ENCODE peak calls at places on chromosome 2, in six cellular contexts. One of them, this sample, is unnamed.

GRCh38 chr2:196966078-196966477 is 39.6 kb upstream of the PGAP1 start:
- DNase-seq in AG09309: no peak
- DNase-seq in CD8-positive, alpha-beta T cell: no peak
- DNase-seq in brain microvascular endothelial cell: no peak
- DNase-seq in uterus: no peak
- DNase-seq in K562: no peak
- DNase-seq in this sample: no peak

GRCh38 chr2:29974086-29974485 is 52.7 kb upstream of the ALK start:
- DNase-seq in AG09309: no peak
- DNase-seq in CD8-positive, alpha-beta T cell: no peak
- DNase-seq in brain microvascular endothelial cell: no peak
- DNase-seq in uterus: no peak
- DNase-seq in K562: no peak
- DNase-seq in this sample: no peak

GRCh38 chr2:44178950-44179349 is 10.3 kb downstream of the PPM1B start:
- DNase-seq in AG09309: no peak
- DNase-seq in CD8-positive, alpha-beta T cell: no peak
- DNase-seq in brain microvascular endothelial cell: no peak
- DNase-seq in uterus: no peak
- DNase-seq in K562: no peak
- DNase-seq in this sample: no peak

GRCh38 chr2:108412995-108413726 is 35.4 kb downstream of the SULT1C4 start:
- DNase-seq in AG09309: peak
- DNase-seq in CD8-positive, alpha-beta T cell: no peak
- DNase-seq in brain microvascular endothelial cell: peak
- DNase-seq in uterus: no peak
- DNase-seq in K562: no peak
- DNase-seq in this sample: no peak

GRCh38 chr2:65724752-65725151 is 292.4 kb upstream of the SPRED2 start:
- DNase-seq in AG09309: no peak
- DNase-seq in CD8-positive, alpha-beta T cell: no peak
- DNase-seq in brain microvascular endothelial cell: no peak
- DNase-seq in uterus: no peak
- DNase-seq in K562: no peak
- DNase-seq in this sample: no peak

GRCh38 chr2:178088774-178089173 is 16.2 kb upstream of the PDE11A start:
- DNase-seq in AG09309: no peak
- DNase-seq in CD8-positive, alpha-beta T cell: no peak
- DNase-seq in brain microvascular endothelial cell: no peak
- DNase-seq in uterus: no peak
- DNase-seq in K562: no peak
- DNase-seq in this sample: no peak

GRCh38 chr2:207142461-207142860 is 23.3 kb downstream of the KLF7 start:
- DNase-seq in AG09309: no peak
- DNase-seq in CD8-positive, alpha-beta T cell: no peak
- DNase-seq in brain microvascular endothelial cell: no peak
- DNase-seq in uterus: no peak
- DNase-seq in K562: no peak
- DNase-seq in this sample: no peak

GRCh38 chr2:208556954-208557601 is 150.5 kb downstream of the PTH2R start:
- DNase-seq in AG09309: no peak
- DNase-seq in CD8-positive, alpha-beta T cell: no peak
- DNase-seq in brain microvascular endothelial cell: no peak
- DNase-seq in uterus: no peak
- DNase-seq in K562: peak
- DNase-seq in this sample: no peak

GRCh38 chr2:241882090-241882625 is 12.6 kb downstream of the RTP5 start:
- DNase-seq in AG09309: no peak
- DNase-seq in CD8-positive, alpha-beta T cell: peak
- DNase-seq in brain microvascular endothelial cell: no peak
- DNase-seq in uterus: peak
- DNase-seq in K562: peak
- DNase-seq in this sample: peak

GRCh38 chr2:235847576-235847975 is 320.6 kb downstream of the GBX2 start:
- DNase-seq in AG09309: no peak
- DNase-seq in CD8-positive, alpha-beta T cell: no peak
- DNase-seq in brain microvascular endothelial cell: no peak
- DNase-seq in uterus: no peak
- DNase-seq in K562: no peak
- DNase-seq in this sample: no peak

DNA sequence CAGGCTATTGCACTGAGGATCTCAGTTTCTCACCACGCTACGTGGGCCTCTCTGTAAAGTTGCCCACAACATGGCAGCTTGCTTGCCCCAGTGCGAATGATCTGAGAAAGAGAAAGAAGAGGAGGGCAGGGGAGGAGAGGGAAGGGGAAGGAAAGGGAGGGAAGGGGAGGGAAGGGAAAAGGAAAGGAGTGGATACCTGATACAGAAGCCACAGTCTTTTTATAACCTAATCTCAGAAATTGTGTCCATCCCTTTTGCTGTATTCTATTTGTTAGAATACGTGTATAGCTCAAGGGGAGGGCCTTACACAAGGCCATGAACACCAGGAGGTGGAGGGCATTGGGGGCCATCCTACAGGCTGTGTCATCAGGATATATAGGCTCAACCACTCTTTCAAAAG is 78.3 kb upstream of the PPP1CB start:
- DNase-seq in AG09309: no peak
- DNase-seq in CD8-positive, alpha-beta T cell: no peak
- DNase-seq in brain microvascular endothelial cell: no peak
- DNase-seq in uterus: no peak
- DNase-seq in K562: no peak
- DNase-seq in this sample: no peak
- TF ChIP-seq CTCF in AG09309: no peak
- TF ChIP-seq CTCF in CD8-positive, alpha-beta T cell: no peak
- TF ChIP-seq CTCF in brain microvascular endothelial cell: no peak
- TF ChIP-seq CTCF in uterus: no peak
- TF ChIP-seq CTCF in K562: no peak
- TF ChIP-seq CTCF in this sample: no peak

GRCh38 chr2:237081596-237081995 is 4.1 kb upstream of the COPS8 start:
- DNase-seq in AG09309: no peak
- DNase-seq in CD8-positive, alpha-beta T cell: no peak
- DNase-seq in brain microvascular endothelial cell: no peak
- DNase-seq in uterus: no peak
- DNase-seq in K562: no peak
- DNase-seq in this sample: no peak

GRCh38 chr2:237085261-237086221 is at the start of gene COPS8:
- DNase-seq in AG09309: no peak
- DNase-seq in CD8-positive, alpha-beta T cell: peak
- DNase-seq in brain microvascular endothelial cell: peak
- DNase-seq in uterus: peak
- DNase-seq in K562: peak
- DNase-seq in this sample: peak

GRCh38 chr2:237083026-237083425 is 2.7 kb upstream of the COPS8 start:
- DNase-seq in AG09309: no peak
- DNase-seq in CD8-positive, alpha-beta T cell: no peak
- DNase-seq in brain microvascular endothelial cell: no peak
- DNase-seq in uterus: no peak
- DNase-seq in K562: no peak
- DNase-seq in this sample: no peak

DNA sequence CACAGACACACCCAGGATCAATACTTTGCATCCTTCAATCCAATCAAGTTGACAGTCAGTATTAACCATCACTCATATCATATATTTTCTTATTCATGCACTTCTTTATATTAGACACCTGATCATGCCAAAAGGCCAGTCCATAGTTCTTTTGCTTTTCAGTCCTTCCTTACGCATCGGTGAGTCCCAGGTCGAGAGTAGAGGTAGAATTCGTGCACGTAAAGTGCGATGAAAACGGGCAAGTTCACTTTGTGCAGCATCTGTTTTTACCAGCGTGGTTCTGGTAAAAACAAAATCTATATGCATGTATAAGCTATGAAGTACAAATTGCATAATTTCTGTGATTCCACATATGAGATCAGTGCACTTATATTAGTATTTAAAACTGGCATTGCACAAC is 1.2 kb upstream of the COPS8 start:
- DNase-seq in AG09309: no peak
- DNase-seq in CD8-positive, alpha-beta T cell: no peak
- DNase-seq in brain microvascular endothelial cell: no peak
- DNase-seq in uterus: no peak
- DNase-seq in K562: no peak
- DNase-seq in this sample: no peak
- H3K4me3 ChIP-seq in AG09309: no peak
- H3K4me3 ChIP-seq in CD8-positive, alpha-beta T cell: no peak
- H3K4me3 ChIP-seq in brain microvascular endothelial cell: no peak
- H3K4me3 ChIP-seq in uterus: no peak
- H3K4me3 ChIP-seq in K562: no peak
- H3K4me3 ChIP-seq in this sample: peak

GRCh38 chr2:112583497-112584133 is 794 bp upstream of the CHCHD5 start:
- DNase-seq in AG09309: no peak
- DNase-seq in CD8-positive, alpha-beta T cell: no peak
- DNase-seq in brain microvascular endothelial cell: no peak
- DNase-seq in uterus: no peak
- DNase-seq in K562: peak
- DNase-seq in this sample: no peak
- TF ChIP-seq CTCF in AG09309: no peak
- TF ChIP-seq CTCF in CD8-positive, alpha-beta T cell: no peak
- TF ChIP-seq CTCF in brain microvascular endothelial cell: no peak
- TF ChIP-seq CTCF in uterus: no peak
- TF ChIP-seq CTCF in K562: peak
- TF ChIP-seq CTCF in this sample: peak

DNA sequence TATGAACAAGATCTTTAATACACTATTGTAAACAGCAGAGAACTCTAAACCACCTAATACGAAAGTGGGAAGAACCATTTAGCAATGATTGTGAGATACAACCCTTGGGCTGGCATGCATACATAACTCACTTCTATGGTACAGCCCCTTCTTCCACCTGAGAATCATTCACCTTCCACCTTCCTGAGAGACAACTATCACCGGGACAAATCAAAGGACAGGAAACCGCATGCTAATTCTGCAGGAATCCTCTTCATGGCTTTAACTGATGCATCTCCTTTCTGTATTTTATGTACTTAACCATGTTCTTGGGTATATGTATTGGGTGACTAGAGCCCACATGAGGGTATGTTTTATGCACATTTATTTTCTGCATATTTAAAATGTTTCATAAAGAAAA is 123.2 kb downstream of the TRABD2A start:
- DNase-seq in AG09309: no peak
- DNase-seq in CD8-positive, alpha-beta T cell: no peak
- DNase-seq in brain microvascular endothelial cell: no peak
- DNase-seq in uterus: no peak
- DNase-seq in K562: no peak
- DNase-seq in this sample: no peak
- H3K4me3 ChIP-seq in AG09309: no peak
- H3K4me3 ChIP-seq in CD8-positive, alpha-beta T cell: no peak
- H3K4me3 ChIP-seq in brain microvascular endothelial cell: no peak
- H3K4me3 ChIP-seq in uterus: no peak
- H3K4me3 ChIP-seq in K562: no peak
- H3K4me3 ChIP-seq in this sample: no peak

GRCh38 chr2:156435725-156436476 is at the start of gene GPD2:
- DNase-seq in AG09309: peak
- DNase-seq in CD8-positive, alpha-beta T cell: peak
- DNase-seq in brain microvascular endothelial cell: peak
- DNase-seq in uterus: peak
- DNase-seq in K562: peak
- DNase-seq in this sample: peak
- TF ChIP-seq CTCF in AG09309: peak
- TF ChIP-seq CTCF in CD8-positive, alpha-beta T cell: no peak
- TF ChIP-seq CTCF in brain microvascular endothelial cell: peak
- TF ChIP-seq CTCF in uterus: no peak
- TF ChIP-seq CTCF in K562: no peak
- TF ChIP-seq CTCF in this sample: no peak